ENCODE peak calls at places on chromosome 15, in eight cellular contexts. One of them, this sample, is unnamed.

GRCh38 chr15:36334059-36334458 is 245.4 kb upstream of the CDIN1 start:
- ATAC-seq in Right ventricle myocardium inferior: no peak
- ATAC-seq in left lung: peak; percentile 40
- ATAC-seq in CD4-positive, alpha-beta T cell: no peak
- ATAC-seq in stimulated activated naive CD8-positive, alpha-beta T cell treated with anti-CD3 and anti-CD28 coated beads, Interleukin-15, amount 100 ng/mL, for 72 hours: no peak
- ATAC-seq in central memory CD8-positive, alpha-beta T cell: no peak
- ATAC-seq in sciatic nerve: no peak
- ATAC-seq in activated CD8-positive, alpha-beta T cell treated with anti-CD3 and anti-CD28 coated beads for 36 hours: no peak
- ATAC-seq in this sample: no peak

GRCh38 chr15:78987891-78988360 is 43.1 kb upstream of the CTSH start:
- ATAC-seq in Right ventricle myocardium inferior: no peak
- ATAC-seq in left lung: no peak
- ATAC-seq in CD4-positive, alpha-beta T cell: no peak
- ATAC-seq in stimulated activated naive CD8-positive, alpha-beta T cell treated with anti-CD3 and anti-CD28 coated beads, Interleukin-15, amount 100 ng/mL, for 72 hours: peak; percentile 12
- ATAC-seq in central memory CD8-positive, alpha-beta T cell: no peak
- ATAC-seq in sciatic nerve: no peak
- ATAC-seq in activated CD8-positive, alpha-beta T cell treated with anti-CD3 and anti-CD28 coated beads for 36 hours: no peak
- ATAC-seq in this sample: no peak

GRCh38 chr15:100914876-100915275 is 4.3 kb upstream of the LRRK1 start:
- ATAC-seq in Right ventricle myocardium inferior: no peak
- ATAC-seq in left lung: peak; percentile 48
- ATAC-seq in CD4-positive, alpha-beta T cell: no peak
- ATAC-seq in stimulated activated naive CD8-positive, alpha-beta T cell treated with anti-CD3 and anti-CD28 coated beads, Interleukin-15, amount 100 ng/mL, for 72 hours: no peak
- ATAC-seq in central memory CD8-positive, alpha-beta T cell: no peak
- ATAC-seq in sciatic nerve: no peak
- ATAC-seq in activated CD8-positive, alpha-beta T cell treated with anti-CD3 and anti-CD28 coated beads for 36 hours: no peak
- ATAC-seq in this sample: no peak

GRCh38 chr15:69612112-69612511 is 159.5 kb downstream of the RPLP1 start:
- ATAC-seq in Right ventricle myocardium inferior: no peak
- ATAC-seq in left lung: no peak
- ATAC-seq in CD4-positive, alpha-beta T cell: no peak
- ATAC-seq in stimulated activated naive CD8-positive, alpha-beta T cell treated with anti-CD3 and anti-CD28 coated beads, Interleukin-15, amount 100 ng/mL, for 72 hours: no peak
- ATAC-seq in central memory CD8-positive, alpha-beta T cell: no peak
- ATAC-seq in sciatic nerve: no peak
- ATAC-seq in activated CD8-positive, alpha-beta T cell treated with anti-CD3 and anti-CD28 coated beads for 36 hours: no peak
- ATAC-seq in this sample: no peak

GRCh38 chr15:90004671-90005070 is 3.5 kb downstream of the ZNF710 start:
- ATAC-seq in Right ventricle myocardium inferior: no peak
- ATAC-seq in left lung: peak; percentile 34
- ATAC-seq in CD4-positive, alpha-beta T cell: no peak
- ATAC-seq in stimulated activated naive CD8-positive, alpha-beta T cell treated with anti-CD3 and anti-CD28 coated beads, Interleukin-15, amount 100 ng/mL, for 72 hours: peak; percentile 21
- ATAC-seq in central memory CD8-positive, alpha-beta T cell: no peak
- ATAC-seq in sciatic nerve: peak; percentile 29
- ATAC-seq in activated CD8-positive, alpha-beta T cell treated with anti-CD3 and anti-CD28 coated beads for 36 hours: no peak
- ATAC-seq in this sample: no peak

GRCh38 chr15:33716025-33716424 is 252.3 kb upstream of the CHRM5 start:
- ATAC-seq in Right ventricle myocardium inferior: no peak
- ATAC-seq in left lung: no peak
- ATAC-seq in CD4-positive, alpha-beta T cell: no peak
- ATAC-seq in stimulated activated naive CD8-positive, alpha-beta T cell treated with anti-CD3 and anti-CD28 coated beads, Interleukin-15, amount 100 ng/mL, for 72 hours: peak; percentile 79
- ATAC-seq in central memory CD8-positive, alpha-beta T cell: no peak
- ATAC-seq in sciatic nerve: no peak
- ATAC-seq in activated CD8-positive, alpha-beta T cell treated with anti-CD3 and anti-CD28 coated beads for 36 hours: peak; percentile 75
- ATAC-seq in this sample: no peak

GRCh38 chr15:73602444-73602843 is 30.7 kb downstream of the NPTN start:
- ATAC-seq in Right ventricle myocardium inferior: peak; percentile 15
- ATAC-seq in left lung: no peak
- ATAC-seq in CD4-positive, alpha-beta T cell: no peak
- ATAC-seq in stimulated activated naive CD8-positive, alpha-beta T cell treated with anti-CD3 and anti-CD28 coated beads, Interleukin-15, amount 100 ng/mL, for 72 hours: peak; percentile 39
- ATAC-seq in central memory CD8-positive, alpha-beta T cell: no peak
- ATAC-seq in sciatic nerve: no peak
- ATAC-seq in activated CD8-positive, alpha-beta T cell treated with anti-CD3 and anti-CD28 coated beads for 36 hours: no peak
- ATAC-seq in this sample: no peak

GRCh38 chr15:57306944-57307411 is 69.3 kb upstream of the CGNL1 start:
- ATAC-seq in Right ventricle myocardium inferior: peak; percentile 15
- ATAC-seq in left lung: peak; percentile 12
- ATAC-seq in CD4-positive, alpha-beta T cell: no peak
- ATAC-seq in stimulated activated naive CD8-positive, alpha-beta T cell treated with anti-CD3 and anti-CD28 coated beads, Interleukin-15, amount 100 ng/mL, for 72 hours: peak; percentile 44
- ATAC-seq in central memory CD8-positive, alpha-beta T cell: no peak
- ATAC-seq in sciatic nerve: peak; percentile 21
- ATAC-seq in activated CD8-positive, alpha-beta T cell treated with anti-CD3 and anti-CD28 coated beads for 36 hours: peak; percentile 12
- ATAC-seq in this sample: no peak

GRCh38 chr15:50202003-50202402 is 20.0 kb downstream of the SLC27A2 start:
- ATAC-seq in Right ventricle myocardium inferior: no peak
- ATAC-seq in left lung: no peak
- ATAC-seq in CD4-positive, alpha-beta T cell: no peak
- ATAC-seq in stimulated activated naive CD8-positive, alpha-beta T cell treated with anti-CD3 and anti-CD28 coated beads, Interleukin-15, amount 100 ng/mL, for 72 hours: no peak
- ATAC-seq in central memory CD8-positive, alpha-beta T cell: no peak
- ATAC-seq in sciatic nerve: no peak
- ATAC-seq in activated CD8-positive, alpha-beta T cell treated with anti-CD3 and anti-CD28 coated beads for 36 hours: no peak
- ATAC-seq in this sample: no peak

GRCh38 chr15:56678562-56678961 is 54.7 kb downstream of the ZNF280D start:
- ATAC-seq in Right ventricle myocardium inferior: no peak
- ATAC-seq in left lung: no peak
- ATAC-seq in CD4-positive, alpha-beta T cell: no peak
- ATAC-seq in stimulated activated naive CD8-positive, alpha-beta T cell treated with anti-CD3 and anti-CD28 coated beads, Interleukin-15, amount 100 ng/mL, for 72 hours: no peak
- ATAC-seq in central memory CD8-positive, alpha-beta T cell: no peak
- ATAC-seq in sciatic nerve: no peak
- ATAC-seq in activated CD8-positive, alpha-beta T cell treated with anti-CD3 and anti-CD28 coated beads for 36 hours: no peak
- ATAC-seq in this sample: no peak

GRCh38 chr15:30896211-30896606 is 7.5 kb upstream of the FAN1 start:
- ATAC-seq in Right ventricle myocardium inferior: no peak
- ATAC-seq in left lung: no peak
- ATAC-seq in CD4-positive, alpha-beta T cell: no peak
- ATAC-seq in stimulated activated naive CD8-positive, alpha-beta T cell treated with anti-CD3 and anti-CD28 coated beads, Interleukin-15, amount 100 ng/mL, for 72 hours: no peak
- ATAC-seq in central memory CD8-positive, alpha-beta T cell: no peak
- ATAC-seq in sciatic nerve: no peak
- ATAC-seq in activated CD8-positive, alpha-beta T cell treated with anti-CD3 and anti-CD28 coated beads for 36 hours: no peak
- ATAC-seq in this sample: no peak

This sample was measured in stimulated activated memory B cell treated with anti-CD40 and anti-IgM and Interleukin-4, amounts not matched to agents 10 μg/mL and 1 μg/mL and 100 μg/mL, for 72 hours.